ENCODE peak calls at places on chromosomes 4 and X, in five cellular contexts. One of them, this sample, is unnamed.

GRCh38 chrX:17475820-17476219 is 100.8 kb downstream of the NHS start:
- DNase-seq in GM06990: no peak
- DNase-seq in epithelial cell of proximal tubule: no peak
- DNase-seq in HCT116: no peak
- DNase-seq in thoracic aorta: no peak
- DNase-seq in this sample: no peak

GRCh38 chrX:72317139-72317538 is 11.4 kb upstream of the CITED1 start:
- DNase-seq in GM06990: no peak
- DNase-seq in HCT116: no peak
- DNase-seq in thoracic aorta: no peak
- DNase-seq in epithelial cell of proximal tubule: no peak
- DNase-seq in this sample: no peak

GRCh38 chr4:80407246-80407645 is 71.7 kb downstream of the CFAP299 start:
- DNase-seq in HCT116: no peak
- DNase-seq in GM06990: no peak
- DNase-seq in thoracic aorta: no peak
- DNase-seq in epithelial cell of proximal tubule: no peak
- DNase-seq in this sample: no peak

GRCh38 chrX:10900585-10901289 is 210.4 kb upstream of the HCCS start:
- DNase-seq in epithelial cell of proximal tubule: peak; percentile 71
- DNase-seq in GM06990: no peak
- DNase-seq in HCT116: no peak
- DNase-seq in thoracic aorta: no peak
- DNase-seq in this sample: peak; percentile 76

GRCh38 chr4:121308328-121308663 is 72.5 kb downstream of the QRFPR start:
- DNase-seq in HCT116: no peak
- DNase-seq in GM06990: peak; percentile 15
- DNase-seq in epithelial cell of proximal tubule: no peak
- DNase-seq in thoracic aorta: no peak
- DNase-seq in this sample: no peak

GRCh38 chrX:124378643-124379042 is 32.3 kb downstream of the SH2D1A start:
- DNase-seq in thoracic aorta: no peak
- DNase-seq in GM06990: no peak
- DNase-seq in epithelial cell of proximal tubule: no peak
- DNase-seq in HCT116: no peak
- DNase-seq in this sample: no peak

GRCh38 chr4:183200453-183200852 is 101.4 kb downstream of the WWC2 start:
- DNase-seq in GM06990: no peak
- DNase-seq in HCT116: no peak
- DNase-seq in thoracic aorta: no peak
- DNase-seq in epithelial cell of proximal tubule: peak; percentile 66
- DNase-seq in this sample: peak; percentile 35

GRCh38 chrX:42089014-42089413 is 165.7 kb upstream of the CASK start:
- DNase-seq in GM06990: no peak
- DNase-seq in HCT116: no peak
- DNase-seq in thoracic aorta: no peak
- DNase-seq in epithelial cell of proximal tubule: no peak
- DNase-seq in this sample: no peak

GRCh38 chr4:100872811-100873210 is 355.0 kb upstream of the EMCN start:
- DNase-seq in epithelial cell of proximal tubule: no peak
- DNase-seq in GM06990: no peak
- DNase-seq in HCT116: no peak
- DNase-seq in thoracic aorta: no peak
- DNase-seq in this sample: no peak

GRCh38 chrX:136488706-136489105 is 959 bp downstream of the BRS3 start:
- DNase-seq in thoracic aorta: no peak
- DNase-seq in GM06990: no peak
- DNase-seq in epithelial cell of proximal tubule: no peak
- DNase-seq in HCT116: no peak
- DNase-seq in this sample: no peak

GRCh38 chrX:153685751-153686676 is 1.7 kb upstream of the SLC6A8 start:
- DNase-seq in HCT116: no peak
- DNase-seq in epithelial cell of proximal tubule: no peak
- DNase-seq in thoracic aorta: no peak
- DNase-seq in GM06990: no peak
- DNase-seq in this sample: no peak
- H3K4me3 ChIP-seq in HCT116: no peak overlapping the region
- H3K4me3 ChIP-seq in epithelial cell of proximal tubule: no peak overlapping the region
- H3K4me3 ChIP-seq in thoracic aorta: no peak overlapping the region
- H3K4me3 ChIP-seq in GM06990: no peak overlapping the region
- H3K4me3 ChIP-seq in this sample: no peak overlapping the region

DNA sequence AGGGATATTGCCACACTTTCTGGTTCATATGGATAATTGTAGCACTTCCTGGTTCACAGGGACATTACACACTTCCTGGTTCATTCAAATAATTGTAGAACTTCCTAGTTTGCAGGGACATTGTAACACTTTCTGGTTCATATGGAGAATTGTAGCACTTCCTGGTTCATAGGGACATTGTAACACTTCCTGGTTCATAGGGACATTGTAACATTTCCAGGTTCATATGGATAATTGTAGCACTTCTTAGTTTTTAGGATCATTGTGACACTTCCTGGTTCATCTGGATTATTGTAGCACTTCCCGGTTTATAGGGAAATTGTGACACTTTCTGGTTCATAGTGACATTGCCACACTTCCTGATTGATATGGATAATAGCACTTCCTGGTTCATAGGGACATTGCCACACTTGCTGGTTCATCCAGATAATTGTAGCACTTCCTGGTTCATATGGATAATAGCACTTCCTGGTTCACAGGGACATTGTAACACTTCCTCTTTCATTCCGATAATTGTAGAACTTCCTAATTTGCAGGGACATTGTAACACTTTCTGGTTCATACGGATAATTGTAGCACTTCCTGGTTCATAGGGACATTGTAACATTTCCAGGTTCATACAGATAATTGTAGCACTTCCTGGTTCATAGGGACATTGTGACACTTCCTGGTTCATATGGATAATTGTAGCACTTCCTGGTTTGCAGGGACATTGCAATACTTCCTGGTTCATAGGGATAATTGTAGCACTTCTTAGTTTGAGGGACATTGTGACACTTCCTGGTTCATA is 59.2 kb upstream of the CD99 start:
- DNase-seq in HCT116: no peak
- DNase-seq in epithelial cell of proximal tubule: no peak
- DNase-seq in thoracic aorta: no peak
- DNase-seq in GM06990: no peak
- DNase-seq in this sample: peak; percentile 31
- TF ChIP-seq CTCF in HCT116: no peak
- TF ChIP-seq CTCF in epithelial cell of proximal tubule: no peak
- TF ChIP-seq CTCF in thoracic aorta: no peak
- TF ChIP-seq CTCF in GM06990: no peak
- TF ChIP-seq CTCF in this sample: no peak

GRCh38 chrX:107776649-107777535 is 641 bp upstream of the NCBP2L start:
- DNase-seq in epithelial cell of proximal tubule: peak; percentile 50
- DNase-seq in thoracic aorta: peak; percentile 57
- DNase-seq in GM06990: no peak
- DNase-seq in HCT116: peak; percentile 79
- DNase-seq in this sample: peak; percentile 80
- H3K4me3 ChIP-seq in epithelial cell of proximal tubule: peak overlapping the region; percentile 63
- H3K4me3 ChIP-seq in thoracic aorta: peak overlapping the region; percentile 81
- H3K4me3 ChIP-seq in GM06990: peak overlapping the region; percentile 48
- H3K4me3 ChIP-seq in HCT116: peak overlapping the region; percentile 55
- H3K4me3 ChIP-seq in this sample: no peak overlapping the region

DNA sequence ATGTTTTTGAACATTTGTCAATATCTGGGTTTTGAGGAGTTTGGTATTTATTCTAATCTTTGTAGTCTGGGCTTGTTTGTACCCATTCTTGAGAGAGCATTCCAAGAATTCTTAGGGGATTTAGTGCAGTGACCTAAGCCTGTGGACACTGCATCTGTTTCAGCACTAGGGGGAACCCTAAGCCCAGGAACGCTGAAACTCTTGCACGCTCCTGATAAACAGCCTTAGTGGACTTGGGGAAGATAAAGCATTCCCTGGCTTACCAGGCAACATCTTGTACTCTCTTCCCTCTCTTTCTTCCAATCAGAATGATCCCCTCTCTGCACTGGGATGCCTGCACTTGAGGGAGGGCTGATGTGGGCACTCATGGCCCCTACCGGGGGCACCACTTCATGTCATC is 654.9 kb upstream of the HTR2C start:
- DNase-seq in GM06990: peak; percentile 1
- DNase-seq in epithelial cell of proximal tubule: no peak
- DNase-seq in thoracic aorta: no peak
- DNase-seq in HCT116: peak; percentile 43
- DNase-seq in this sample: peak; percentile 49
- TF ChIP-seq CTCF in GM06990: peak; percentile 53
- TF ChIP-seq CTCF in epithelial cell of proximal tubule: peak; percentile 32
- TF ChIP-seq CTCF in thoracic aorta: no peak
- TF ChIP-seq CTCF in HCT116: peak; percentile 66
- TF ChIP-seq CTCF in this sample: peak; percentile 59

DNA sequence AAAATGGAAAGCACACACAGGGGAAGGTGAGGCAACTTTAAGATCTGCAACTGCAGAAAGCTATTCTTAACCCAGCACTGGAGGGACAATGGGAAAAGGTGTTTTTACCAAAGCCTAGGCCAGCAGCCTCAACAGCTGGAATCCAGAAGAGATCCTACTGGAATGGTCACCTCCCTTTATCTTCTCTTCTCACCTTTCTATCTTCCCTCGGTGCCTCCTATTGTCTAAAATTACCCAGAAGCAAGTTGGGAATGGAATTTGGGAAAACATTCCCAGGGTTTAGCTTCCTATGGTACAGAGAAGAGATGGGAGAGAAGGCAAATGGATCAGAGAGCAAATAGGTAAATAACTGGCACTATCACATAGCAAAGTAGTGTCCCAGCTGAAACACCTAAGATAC is 73.1 kb downstream of the TIGD2 start:
- DNase-seq in GM06990: no peak
- DNase-seq in HCT116: no peak
- DNase-seq in epithelial cell of proximal tubule: no peak
- DNase-seq in thoracic aorta: no peak
- DNase-seq in this sample: no peak
- H3K4me3 ChIP-seq in GM06990: no peak overlapping the region
- H3K4me3 ChIP-seq in HCT116: no peak overlapping the region
- H3K4me3 ChIP-seq in epithelial cell of proximal tubule: no peak overlapping the region
- H3K4me3 ChIP-seq in thoracic aorta: no peak overlapping the region
- H3K4me3 ChIP-seq in this sample: no peak overlapping the region

This sample was measured in LNCaP clone FGC.